ENCODE peak calls at places on chromosome 16, in eight cellular contexts. A is HCT116, D is HepG2, U is stomach, E is sigmoid colon, K is K562, B is endothelial cell of umbilical vein, F is H1. J is an unnamed sample.

GRCh38 chr16:8972843-8973586 is 9.3 kb upstream of the USP7 start:
- DNase-seq in A (no peak), D (no peak), U (no peak), B (no peak), K (no peak), F (no peak), E (no peak), J (no peak)

GRCh38 chr16:79651363-79651762 is 50.8 kb upstream of the MAF start:
- DNase-seq in A (no peak), E (peak), K (no peak), B (no peak), D (no peak), F (no peak), U (peak), J (no peak)

GRCh38 chr16:69616082-69616481 is 50.3 kb downstream of the NFAT5 start:
- DNase-seq in B (no peak), E (no peak), U (no peak), A (no peak), D (no peak), K (no peak), F (no peak), J (no peak)

GRCh38 chr16:89360760-89361435 is 129.5 kb downstream of the ANKRD11 start:
- DNase-seq in D (no peak), B (peak), E (no peak), K (no peak), A (no peak), U (peak), F (no peak), J (peak)

GRCh38 chr16:58031016-58031800 is 5.7 kb downstream of the MMP15 start:
- DNase-seq in E (no peak), F (no peak), U (peak), D (no peak), A (no peak), B (no peak), K (no peak), J (no peak)

GRCh38 chr16:57224651-57225335 is 20.3 kb upstream of the ARL2BP start:
- DNase-seq in U (no peak), E (no peak), F (no peak), B (no peak), K (no peak), D (no peak), A (no peak), J (no peak)

GRCh38 chr16:66387817-66388332 is 21.4 kb downstream of the CDH5 start:
- DNase-seq in A (no peak), B (no peak), D (peak), E (peak), F (no peak), U (peak), K (no peak), J (peak)

GRCh38 chr16:64121473-64121872 is 1000.4 kb downstream of the CDH11 start:
- DNase-seq in E (no peak), U (no peak), B (no peak), D (no peak), K (no peak), F (no peak), A (no peak), J (no peak)

GRCh38 chr16:88977028-88977844 is at the start of gene CBFA2T3:
- DNase-seq in A (no peak), D (no peak), U (peak), K (peak), B (peak), F (no peak), E (peak), J (peak)

GRCh38 chr16:72942021-72942420 is 105.9 kb downstream of the ZFHX3 start:
- DNase-seq in D (no peak), E (peak), A (no peak), F (no peak), U (no peak), B (peak), K (no peak), J (no peak)

GRCh38 chr16:70253291-70254094 is 1.8 kb upstream of the EXOSC6 start:
- DNase-seq in B (peak), D (peak), F (no peak), K (peak), U (no peak), E (no peak), A (peak), J (no peak)

GRCh38 chr16:20740007-20740883 is 1.4 kb downstream of the THUMPD1 start:
- DNase-seq in F (no peak), B (peak), K (no peak), U (no peak), A (no peak), E (no peak), D (peak), J (no peak)

GRCh38 chr16:81926036-81926435 is 85.2 kb downstream of the SDR42E1 start:
- DNase-seq in A (no peak), F (no peak), E (no peak), K (no peak), B (no peak), D (no peak), U (no peak), J (no peak)

GRCh38 chr16:81927561-81928185 is 83.6 kb downstream of the SDR42E1 start:
- DNase-seq in U (no peak), K (no peak), F (no peak), E (no peak), A (no peak), D (no peak), B (no peak), J (no peak)

GRCh38 chr16:81931927-81932326 is 79.3 kb downstream of the SDR42E1 start:
- DNase-seq in K (no peak), A (no peak), F (no peak), U (no peak), D (no peak), E (no peak), B (no peak), J (no peak)

GRCh38 chr16:81929841-81930240 is 81.4 kb downstream of the SDR42E1 start:
- DNase-seq in U (no peak), A (no peak), E (no peak), B (no peak), D (no peak), K (no peak), F (no peak), J (no peak)

DNA sequence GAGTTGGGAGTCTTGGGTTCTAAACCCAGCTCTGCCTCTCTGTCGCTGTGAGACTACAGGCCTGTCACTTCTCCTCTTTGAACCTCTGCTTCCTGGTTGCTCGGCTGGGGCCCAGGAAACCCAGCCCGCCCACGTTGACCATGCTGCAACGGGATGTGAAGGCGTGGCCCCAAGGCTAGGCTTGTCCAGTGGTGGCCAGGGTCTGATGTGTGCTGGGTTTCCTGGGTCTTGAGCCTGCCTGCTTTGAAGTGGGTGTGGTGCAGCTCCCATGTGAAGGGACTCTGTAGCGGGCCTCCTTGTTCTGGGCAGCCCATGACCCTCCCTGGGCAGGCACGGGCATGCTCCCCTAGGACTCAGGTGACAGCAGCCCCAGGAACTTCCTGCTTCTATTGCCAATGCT is 82.3 kb downstream of the SDR42E1 start:
- DNase-seq in U (peak), D (no peak), A (no peak), F (no peak), E (no peak), K (peak), B (no peak), J (no peak)
- TF ChIP-seq POLR2A in U (no peak), D (no peak), A (no peak), F (no peak), E (no peak), K (no peak), B (no peak), J (no peak)

GRCh38 chr16:67430504-67431076 is 331 bp upstream of the HSD11B2 start:
- DNase-seq in E (no peak), K (peak), F (no peak), A (no peak), U (peak), B (no peak), D (peak), J (no peak)
- H3K4me3 ChIP-seq in E (peak), K (peak), F (peak), A (peak), U (peak), B (no peak), D (peak), J (peak)

GRCh38 chr16:83813818-83814653 is 6.3 kb downstream of the HSBP1 start:
- DNase-seq in B (peak), U (no peak), F (no peak), D (peak), E (no peak), K (no peak), A (no peak), J (no peak)
- TF ChIP-seq POLR2AphosphoS5 in B (peak), U (no peak), F (peak), D (no peak), E (peak), K (no peak), A (no peak), J (peak)

GRCh38 chr16:83648347-83648746 is 159.4 kb upstream of the HSBP1 start:
- DNase-seq in F (no peak), B (no peak), K (no peak), U (no peak), D (no peak), E (no peak), A (no peak), J (no peak)

GRCh38 chr16:83651871-83652270 is 155.9 kb upstream of the HSBP1 start:
- DNase-seq in B (no peak), U (no peak), K (no peak), A (no peak), D (no peak), E (no peak), F (no peak), J (no peak)

GRCh38 chr16:83652898-83653297 is 154.9 kb upstream of the HSBP1 start:
- DNase-seq in K (no peak), E (no peak), F (no peak), U (no peak), A (no peak), D (no peak), B (no peak), J (no peak)

DNA sequence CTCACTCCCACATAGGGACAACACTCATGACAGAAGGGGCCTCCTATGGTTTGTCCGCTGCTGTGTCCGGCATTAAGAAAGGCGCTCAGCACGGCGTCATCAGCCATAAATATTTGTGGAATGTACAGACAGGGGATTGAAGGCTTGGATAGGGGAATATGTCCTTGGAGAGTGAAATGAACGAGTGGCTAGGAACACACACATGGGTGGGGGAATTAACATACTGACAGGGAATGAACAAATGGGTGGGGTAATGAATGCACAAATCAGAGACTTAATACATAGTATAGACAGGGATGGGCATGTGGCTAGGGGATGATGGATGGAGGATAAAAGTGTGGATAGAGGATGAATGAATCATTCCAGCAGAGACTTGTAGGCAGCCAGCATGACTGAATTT is 154.0 kb upstream of the HSBP1 start:
- DNase-seq in K (no peak), D (no peak), F (no peak), U (no peak), E (no peak), B (no peak), A (no peak), J (no peak)
- TF ChIP-seq POLR2A in K (no peak), D (no peak), F (no peak), U (no peak), E (no peak), B (no peak), A (no peak), J (no peak)

J was measured in spleen.